ENCODE peak calls at places on chromosomes 3 and 15, in eight cellular contexts. I is AG04449; A is activated B cell treated with CpG ODN at 0.5 μM for 24 hours; H is activated CD4-positive, alpha-beta T cell treated with anti-CD3 and anti-CD28 coated beads for 48 hours; X is NCI-H146; S is AG08395; F is SHP77; W is cerebellar cortex. B is an unnamed sample.

GRCh38 chr15:35327789-35328188 is 218.2 kb downstream of the DPH6 start:
- DNase-seq in A (no peak), F (no peak), W (no peak), S (no peak), H (no peak), I (no peak), X (no peak), B (no peak)

GRCh38 chr3:77871436-77871835 is 831.5 kb downstream of the ROBO2 start:
- DNase-seq in H (no peak), W (no peak), X (no peak), F (no peak), A (no peak), S (no peak), I (no peak), B (no peak)

GRCh38 chr3:39082652-39083313 is 24.6 kb downstream of the GORASP1 start:
- DNase-seq in X (no peak), F (no peak), A (no peak), I (no peak), S (no peak), H (no peak), W (no peak), B (no peak)

GRCh38 chr15:74793135-74794028 is 11.5 kb downstream of the CSK start:
- DNase-seq in W (no peak), F (no peak), S (no peak), H (peak; percentile 77), I (no peak), A (no peak), X (no peak), B (no peak)

GRCh38 chr3:54710954-54711353 is 216.9 kb downstream of the LRTM1 start:
- DNase-seq in A (no peak), F (no peak), X (no peak), I (no peak), W (no peak), H (no peak), S (no peak), B (no peak)

GRCh38 chr15:91407237-91407889 is 307.3 kb downstream of the SV2B start:
- DNase-seq in F (no peak), S (peak; percentile 22), A (no peak), I (no peak), W (peak; percentile 96), X (peak; percentile 40), H (no peak), B (peak; percentile 82)

GRCh38 chr3:184230603-184231528 is 1.5 kb downstream of the VWA5B2 start:
- DNase-seq in H (no peak), W (peak; percentile 80), I (no peak), S (no peak), A (no peak), X (peak; percentile 93), F (no peak), B (no peak)

GRCh38 chr3:4826237-4827100 is 152.8 kb upstream of the BHLHE40 start:
- DNase-seq in A (no peak), H (no peak), X (no peak), W (peak; percentile 84), I (no peak), S (peak; percentile 76), F (no peak), B (no peak)

GRCh38 chr3:71031151-71031550 is 552.4 kb downstream of the FOXP1 start:
- DNase-seq in S (no peak), F (no peak), H (no peak), X (no peak), W (no peak), I (no peak), A (no peak), B (no peak)

B was measured in M059J.